ENCODE peak calls at places on chromosomes 13 and 19, in ten cellular contexts. One of them, this sample, is unnamed.

GRCh38 chr13:27960362-27961226 is 8.5 kb downstream of the CDX2 start:
- DNase-seq in aorta: no peak
- DNase-seq in uterus: no peak
- DNase-seq in NCI-H345: no peak
- DNase-seq in activated CD4-positive, alpha-beta T cell treated with anti-CD3 and anti-CD28 coated beads for 36 hours: peak
- DNase-seq in foreskin fibroblast: no peak
- DNase-seq in AG09319: no peak
- DNase-seq in midbrain: no peak
- DNase-seq in activated naive CD8-positive, alpha-beta T cell treated with anti-CD3 and anti-CD28 coated beads, Interleukin-2, amount 50 U/mL, for 24 hours: peak
- DNase-seq in left cardiac atrium: no peak
- DNase-seq in this sample: peak

GRCh38 chr13:42405665-42406390 is 133.9 kb downstream of the AKAP11 start:
- DNase-seq in aorta: no peak
- DNase-seq in uterus: no peak
- DNase-seq in NCI-H345: no peak
- DNase-seq in activated CD4-positive, alpha-beta T cell treated with anti-CD3 and anti-CD28 coated beads for 36 hours: peak
- DNase-seq in foreskin fibroblast: no peak
- DNase-seq in AG09319: no peak
- DNase-seq in midbrain: no peak
- DNase-seq in activated naive CD8-positive, alpha-beta T cell treated with anti-CD3 and anti-CD28 coated beads, Interleukin-2, amount 50 U/mL, for 24 hours: peak
- DNase-seq in left cardiac atrium: no peak
- DNase-seq in this sample: no peak

GRCh38 chr13:109569938-109570711 is 216.3 kb downstream of the IRS2 start:
- DNase-seq in aorta: no peak
- DNase-seq in uterus: no peak
- DNase-seq in NCI-H345: no peak
- DNase-seq in activated CD4-positive, alpha-beta T cell treated with anti-CD3 and anti-CD28 coated beads for 36 hours: peak
- DNase-seq in foreskin fibroblast: no peak
- DNase-seq in AG09319: no peak
- DNase-seq in midbrain: no peak
- DNase-seq in activated naive CD8-positive, alpha-beta T cell treated with anti-CD3 and anti-CD28 coated beads, Interleukin-2, amount 50 U/mL, for 24 hours: peak
- DNase-seq in left cardiac atrium: no peak
- DNase-seq in this sample: no peak

GRCh38 chr13:113777311-113778260 is 18.6 kb downstream of the TMEM255B start:
- DNase-seq in aorta: no peak
- DNase-seq in uterus: no peak
- DNase-seq in NCI-H345: no peak
- DNase-seq in activated CD4-positive, alpha-beta T cell treated with anti-CD3 and anti-CD28 coated beads for 36 hours: peak
- DNase-seq in foreskin fibroblast: no peak
- DNase-seq in AG09319: no peak
- DNase-seq in midbrain: no peak
- DNase-seq in activated naive CD8-positive, alpha-beta T cell treated with anti-CD3 and anti-CD28 coated beads, Interleukin-2, amount 50 U/mL, for 24 hours: no peak
- DNase-seq in left cardiac atrium: no peak
- DNase-seq in this sample: no peak

GRCh38 chr13:99215466-99215865 is 14.8 kb downstream of the UBAC2 start:
- DNase-seq in aorta: no peak
- DNase-seq in uterus: no peak
- DNase-seq in NCI-H345: no peak
- DNase-seq in activated CD4-positive, alpha-beta T cell treated with anti-CD3 and anti-CD28 coated beads for 36 hours: peak
- DNase-seq in foreskin fibroblast: no peak
- DNase-seq in AG09319: no peak
- DNase-seq in midbrain: no peak
- DNase-seq in activated naive CD8-positive, alpha-beta T cell treated with anti-CD3 and anti-CD28 coated beads, Interleukin-2, amount 50 U/mL, for 24 hours: peak
- DNase-seq in left cardiac atrium: no peak
- DNase-seq in this sample: no peak

GRCh38 chr13:45700971-45701900 is 884 bp upstream of the CBY2 start:
- DNase-seq in aorta: no peak
- DNase-seq in uterus: no peak
- DNase-seq in NCI-H345: no peak
- DNase-seq in activated CD4-positive, alpha-beta T cell treated with anti-CD3 and anti-CD28 coated beads for 36 hours: peak
- DNase-seq in foreskin fibroblast: no peak
- DNase-seq in AG09319: no peak
- DNase-seq in midbrain: no peak
- DNase-seq in activated naive CD8-positive, alpha-beta T cell treated with anti-CD3 and anti-CD28 coated beads, Interleukin-2, amount 50 U/mL, for 24 hours: no peak
- DNase-seq in left cardiac atrium: no peak
- DNase-seq in this sample: no peak

GRCh38 chr19:44725251-44725650 is 23.3 kb upstream of the BCL3 start:
- DNase-seq in aorta: no peak
- DNase-seq in uterus: peak
- DNase-seq in NCI-H345: no peak
- DNase-seq in activated CD4-positive, alpha-beta T cell treated with anti-CD3 and anti-CD28 coated beads for 36 hours: no peak
- DNase-seq in foreskin fibroblast: no peak
- DNase-seq in AG09319: no peak
- DNase-seq in midbrain: no peak
- DNase-seq in activated naive CD8-positive, alpha-beta T cell treated with anti-CD3 and anti-CD28 coated beads, Interleukin-2, amount 50 U/mL, for 24 hours: no peak
- DNase-seq in left cardiac atrium: peak
- DNase-seq in this sample: peak

GRCh38 chr19:54209748-54210494 is 9.3 kb downstream of the RPS9 start:
- DNase-seq in aorta: peak
- DNase-seq in uterus: peak
- DNase-seq in NCI-H345: peak
- DNase-seq in activated CD4-positive, alpha-beta T cell treated with anti-CD3 and anti-CD28 coated beads for 36 hours: peak
- DNase-seq in foreskin fibroblast: peak
- DNase-seq in AG09319: peak
- DNase-seq in midbrain: peak
- DNase-seq in activated naive CD8-positive, alpha-beta T cell treated with anti-CD3 and anti-CD28 coated beads, Interleukin-2, amount 50 U/mL, for 24 hours: peak
- DNase-seq in left cardiac atrium: peak
- DNase-seq in this sample: peak

GRCh38 chr13:45936621-45937020 is 85.1 kb upstream of the SIAH3 start:
- DNase-seq in aorta: no peak
- DNase-seq in uterus: no peak
- DNase-seq in NCI-H345: no peak
- DNase-seq in activated CD4-positive, alpha-beta T cell treated with anti-CD3 and anti-CD28 coated beads for 36 hours: no peak
- DNase-seq in foreskin fibroblast: no peak
- DNase-seq in AG09319: no peak
- DNase-seq in midbrain: no peak
- DNase-seq in activated naive CD8-positive, alpha-beta T cell treated with anti-CD3 and anti-CD28 coated beads, Interleukin-2, amount 50 U/mL, for 24 hours: no peak
- DNase-seq in left cardiac atrium: no peak
- DNase-seq in this sample: no peak

GRCh38 chr13:111115051-111115840 is at the start of gene ARHGEF7:
- DNase-seq in aorta: no peak
- DNase-seq in uterus: peak
- DNase-seq in NCI-H345: peak
- DNase-seq in activated CD4-positive, alpha-beta T cell treated with anti-CD3 and anti-CD28 coated beads for 36 hours: peak
- DNase-seq in foreskin fibroblast: no peak
- DNase-seq in AG09319: no peak
- DNase-seq in midbrain: no peak
- DNase-seq in activated naive CD8-positive, alpha-beta T cell treated with anti-CD3 and anti-CD28 coated beads, Interleukin-2, amount 50 U/mL, for 24 hours: no peak
- DNase-seq in left cardiac atrium: no peak
- DNase-seq in this sample: no peak

GRCh38 chr19:996051-996838 is 4.0 kb upstream of the GRIN3B start:
- DNase-seq in aorta: no peak
- DNase-seq in uterus: no peak
- DNase-seq in NCI-H345: peak
- DNase-seq in activated CD4-positive, alpha-beta T cell treated with anti-CD3 and anti-CD28 coated beads for 36 hours: peak
- DNase-seq in foreskin fibroblast: no peak
- DNase-seq in AG09319: no peak
- DNase-seq in midbrain: no peak
- DNase-seq in activated naive CD8-positive, alpha-beta T cell treated with anti-CD3 and anti-CD28 coated beads, Interleukin-2, amount 50 U/mL, for 24 hours: peak
- DNase-seq in left cardiac atrium: no peak
- DNase-seq in this sample: no peak

GRCh38 chr19:51064534-51065220 is at the start of gene KLK13:
- DNase-seq in aorta: no peak
- DNase-seq in uterus: no peak
- DNase-seq in NCI-H345: no peak
- DNase-seq in activated CD4-positive, alpha-beta T cell treated with anti-CD3 and anti-CD28 coated beads for 36 hours: peak
- DNase-seq in foreskin fibroblast: peak
- DNase-seq in AG09319: no peak
- DNase-seq in midbrain: no peak
- DNase-seq in activated naive CD8-positive, alpha-beta T cell treated with anti-CD3 and anti-CD28 coated beads, Interleukin-2, amount 50 U/mL, for 24 hours: no peak
- DNase-seq in left cardiac atrium: peak
- DNase-seq in this sample: peak

GRCh38 chr19:33194884-33195710 is 967 bp downstream of the LRP3 start:
- DNase-seq in aorta: peak
- DNase-seq in uterus: peak
- DNase-seq in NCI-H345: peak
- DNase-seq in activated CD4-positive, alpha-beta T cell treated with anti-CD3 and anti-CD28 coated beads for 36 hours: no peak
- DNase-seq in foreskin fibroblast: peak
- DNase-seq in AG09319: no peak
- DNase-seq in midbrain: no peak
- DNase-seq in activated naive CD8-positive, alpha-beta T cell treated with anti-CD3 and anti-CD28 coated beads, Interleukin-2, amount 50 U/mL, for 24 hours: no peak
- DNase-seq in left cardiac atrium: peak
- DNase-seq in this sample: peak

GRCh38 chr13:113974304-113975281 is 717 bp upstream of the C13orf46 start:
- DNase-seq in aorta: peak
- DNase-seq in uterus: peak
- DNase-seq in NCI-H345: no peak
- DNase-seq in activated CD4-positive, alpha-beta T cell treated with anti-CD3 and anti-CD28 coated beads for 36 hours: peak
- DNase-seq in foreskin fibroblast: no peak
- DNase-seq in AG09319: no peak
- DNase-seq in midbrain: no peak
- DNase-seq in activated naive CD8-positive, alpha-beta T cell treated with anti-CD3 and anti-CD28 coated beads, Interleukin-2, amount 50 U/mL, for 24 hours: no peak
- DNase-seq in left cardiac atrium: peak
- DNase-seq in this sample: no peak

GRCh38 chr13:75836441-75836840 is 200.3 kb downstream of the LMO7 start:
- DNase-seq in aorta: no peak
- DNase-seq in uterus: no peak
- DNase-seq in NCI-H345: peak
- DNase-seq in activated CD4-positive, alpha-beta T cell treated with anti-CD3 and anti-CD28 coated beads for 36 hours: no peak
- DNase-seq in foreskin fibroblast: no peak
- DNase-seq in AG09319: no peak
- DNase-seq in midbrain: no peak
- DNase-seq in activated naive CD8-positive, alpha-beta T cell treated with anti-CD3 and anti-CD28 coated beads, Interleukin-2, amount 50 U/mL, for 24 hours: no peak
- DNase-seq in left cardiac atrium: no peak
- DNase-seq in this sample: no peak

GRCh38 chr13:101190337-101190736 is 226.0 kb downstream of the NALCN start:
- DNase-seq in aorta: no peak
- DNase-seq in uterus: no peak
- DNase-seq in NCI-H345: no peak
- DNase-seq in activated CD4-positive, alpha-beta T cell treated with anti-CD3 and anti-CD28 coated beads for 36 hours: no peak
- DNase-seq in foreskin fibroblast: no peak
- DNase-seq in AG09319: no peak
- DNase-seq in midbrain: no peak
- DNase-seq in activated naive CD8-positive, alpha-beta T cell treated with anti-CD3 and anti-CD28 coated beads, Interleukin-2, amount 50 U/mL, for 24 hours: no peak
- DNase-seq in left cardiac atrium: no peak
- DNase-seq in this sample: no peak

GRCh38 chr19:44005968-44006367 is 3.2 kb downstream of the ZNF230 start:
- DNase-seq in aorta: no peak
- DNase-seq in uterus: no peak
- DNase-seq in NCI-H345: no peak
- DNase-seq in activated CD4-positive, alpha-beta T cell treated with anti-CD3 and anti-CD28 coated beads for 36 hours: no peak
- DNase-seq in foreskin fibroblast: peak
- DNase-seq in AG09319: no peak
- DNase-seq in midbrain: no peak
- DNase-seq in activated naive CD8-positive, alpha-beta T cell treated with anti-CD3 and anti-CD28 coated beads, Interleukin-2, amount 50 U/mL, for 24 hours: no peak
- DNase-seq in left cardiac atrium: no peak
- DNase-seq in this sample: no peak

GRCh38 chr19:52214241-52214640 is 24.4 kb downstream of the PPP2R1A start:
- DNase-seq in aorta: no peak
- DNase-seq in uterus: no peak
- DNase-seq in NCI-H345: no peak
- DNase-seq in activated CD4-positive, alpha-beta T cell treated with anti-CD3 and anti-CD28 coated beads for 36 hours: no peak
- DNase-seq in foreskin fibroblast: no peak
- DNase-seq in AG09319: no peak
- DNase-seq in midbrain: no peak
- DNase-seq in activated naive CD8-positive, alpha-beta T cell treated with anti-CD3 and anti-CD28 coated beads, Interleukin-2, amount 50 U/mL, for 24 hours: no peak
- DNase-seq in left cardiac atrium: no peak
- DNase-seq in this sample: no peak

GRCh38 chr19:18112989-18113478 is 15.5 kb downstream of the MAST3 start:
- DNase-seq in aorta: peak
- DNase-seq in uterus: peak
- DNase-seq in NCI-H345: peak
- DNase-seq in activated CD4-positive, alpha-beta T cell treated with anti-CD3 and anti-CD28 coated beads for 36 hours: peak
- DNase-seq in foreskin fibroblast: peak
- DNase-seq in AG09319: peak
- DNase-seq in midbrain: peak
- DNase-seq in activated naive CD8-positive, alpha-beta T cell treated with anti-CD3 and anti-CD28 coated beads, Interleukin-2, amount 50 U/mL, for 24 hours: peak
- DNase-seq in left cardiac atrium: peak
- DNase-seq in this sample: peak